ENCODE peak calls at places on chromosomes 7 and 10, in six cellular contexts. Q, F, X, G, I and M are unnamed samples.

GRCh38 chr7:93117852-93118530 is at the start of gene SAMD9:
- DNase-seq in X (peak), G (peak), F (peak), I (peak), Q (peak), M (peak)

GRCh38 chr10:78516236-78516635 is 482.6 kb downstream of the RPS24 start:
- DNase-seq in F (no peak), Q (no peak), X (no peak), I (no peak), G (no peak), M (no peak)

GRCh38 chr10:43231523-43232078 is 35.3 kb downstream of the RASGEF1A start:
- DNase-seq in Q (no peak), G (no peak), X (no peak), I (no peak), F (no peak), M (no peak)

GRCh38 chr10:78572565-78572964 is 496.2 kb upstream of the ZMIZ1 start:
- DNase-seq in Q (no peak), F (peak), I (no peak), X (peak), G (no peak), M (no peak)

GRCh38 chr7:148941598-148942280 is 57.6 kb upstream of the EZH2 start:
- DNase-seq in F (peak), I (peak), Q (peak), X (peak), G (no peak), M (no peak)

GRCh38 chr7:151400626-151401315 is 9.1 kb downstream of the WDR86 start:
- DNase-seq in F (no peak), X (no peak), I (no peak), G (peak), Q (no peak), M (no peak)

GRCh38 chr7:32588657-32589056 is 93.4 kb downstream of the AVL9 start:
- DNase-seq in X (peak), G (peak), F (peak), I (peak), Q (peak), M (peak)

GRCh38 chr10:101560293-101561067 is 27.6 kb downstream of the POLL start:
- DNase-seq in F (no peak), G (no peak), Q (no peak), X (no peak), I (no peak), M (no peak)

GRCh38 chr7:151992375-151992774 is 33.1 kb upstream of the GALNT11 start:
- DNase-seq in X (no peak), I (peak), Q (no peak), G (no peak), F (no peak), M (no peak)

GRCh38 chr10:132421377-132422168 is 24.6 kb downstream of the PWWP2B start:
- DNase-seq in X (peak), G (peak), Q (peak), I (no peak), F (peak), M (no peak)

GRCh38 chr7:134612197-134612596 is 34.5 kb upstream of the BPGM start:
- DNase-seq in G (no peak), F (no peak), X (no peak), I (no peak), Q (no peak), M (no peak)

GRCh38 chr10:76540786-76541185 is 1096.8 kb downstream of the KCNMA1 start:
- DNase-seq in I (no peak), Q (no peak), F (no peak), G (no peak), X (no peak), M (no peak)

GRCh38 chr10:34506773-34507172 is 308.3 kb downstream of the PARD3 start:
- DNase-seq in Q (no peak), X (no peak), G (no peak), F (no peak), I (no peak), M (no peak)

GRCh38 chr7:128027485-128027980 is 3.7 kb downstream of the LRRC4 start:
- DNase-seq in F (no peak), I (no peak), G (no peak), X (no peak), Q (no peak), M (no peak)

GRCh38 chr10:118041316-118041715 is 5.4 kb downstream of the RAB11FIP2 start:
- DNase-seq in I (no peak), X (peak), Q (peak), G (no peak), F (peak), M (peak)

GRCh38 chr10:44125879-44126675 is 258.8 kb downstream of the CXCL12 start:
- DNase-seq in Q (peak), I (no peak), X (peak), G (no peak), F (peak), M (no peak)

GRCh38 chr7:79320741-79321473 is 132.6 kb downstream of the MAGI2 start:
- DNase-seq in Q (no peak), G (no peak), I (no peak), X (peak), F (peak), M (no peak)

GRCh38 chr7:132643302-132643701 is 67.0 kb upstream of the PLXNA4 start:
- DNase-seq in I (no peak), F (no peak), Q (no peak), G (no peak), X (no peak), M (no peak)

GRCh38 chr10:62454696-62455451 is 80.7 kb downstream of the ZNF365 start:
- DNase-seq in X (peak), F (peak), Q (peak), I (peak), G (no peak), M (no peak)

GRCh38 chr10:76286536-76286935 is 855.1 kb downstream of the LRMDA start:
- DNase-seq in G (no peak), Q (peak), F (peak), I (no peak), X (peak), M (no peak)

GRCh38 chr10:29470355-29470705 is 164.4 kb downstream of the SVIL start:
- DNase-seq in F (no peak), Q (no peak), G (no peak), I (no peak), X (peak), M (no peak)

GRCh38 chr7:38478404-38478803 is 152.8 kb downstream of the AMPH start:
- DNase-seq in Q (peak), X (peak), G (no peak), F (no peak), I (no peak), M (no peak)

GRCh38 chr10:133276435-133277201 is at the start of gene ADAM8:
- DNase-seq in Q (no peak), F (no peak), X (peak), I (no peak), G (peak), M (no peak)

GRCh38 chr7:129494041-129494440 is 8.3 kb upstream of the SMKR1 start:
- DNase-seq in F (peak), Q (peak), I (peak), X (peak), G (no peak), M (no peak)

GRCh38 chr7:124482229-124482628 is 283.4 kb downstream of the GPR37 start:
- DNase-seq in Q (no peak), G (no peak), X (no peak), F (no peak), I (no peak), M (no peak)

GRCh38 chr10:103519798-103520197 is 26.3 kb downstream of the NEURL1 start:
- DNase-seq in G (no peak), I (no peak), F (no peak), Q (no peak), X (no peak), M (no peak)

GRCh38 chr7:137081694-137082093 is 213.2 kb downstream of the CHRM2 start:
- DNase-seq in G (no peak), I (no peak), F (peak), Q (peak), X (peak), M (no peak)

GRCh38 chr7:80182630-80183276 is 48.1 kb downstream of the GNAI1 start:
- DNase-seq in I (no peak), Q (no peak), F (no peak), X (no peak), G (no peak), M (no peak)

GRCh38 chr7:11373546-11374142 is 400.0 kb downstream of the PHF14 start:
- DNase-seq in X (peak), G (no peak), F (no peak), I (peak), Q (no peak), M (peak)

GRCh38 chr7:155941688-155942087 is 129.4 kb upstream of the SHH start:
- DNase-seq in X (no peak), G (no peak), Q (no peak), F (no peak), I (no peak), M (no peak)

GRCh38 chr7:140031364-140031763 is 31.4 kb downstream of the PARP12 start:
- DNase-seq in G (no peak), Q (no peak), I (no peak), F (peak), X (peak), M (no peak)